ENCODE peak calls at places on chromosome 4, in six cellular contexts. One of them, this sample, is unnamed.

GRCh38 chr4:44927361-44928061 is 201.2 kb upstream of the GNPDA2 start:
- DNase-seq in breast epithelium: no peak
- DNase-seq in mucosa of descending colon: no peak
- DNase-seq in CD8-positive, alpha-beta T cell: no peak
- DNase-seq in K562: peak
- DNase-seq in tibial artery: no peak
- DNase-seq in this sample: no peak

GRCh38 chr4:3118281-3118680 is 43.8 kb downstream of the HTT start:
- DNase-seq in breast epithelium: no peak
- DNase-seq in tibial artery: no peak
- DNase-seq in mucosa of descending colon: no peak
- DNase-seq in CD8-positive, alpha-beta T cell: no peak
- DNase-seq in K562: no peak
- DNase-seq in this sample: no peak

GRCh38 chr4:189092596-189092995 is 848.1 kb upstream of the FRG1 start:
- DNase-seq in CD8-positive, alpha-beta T cell: no peak
- DNase-seq in breast epithelium: no peak
- DNase-seq in K562: no peak
- DNase-seq in tibial artery: no peak
- DNase-seq in mucosa of descending colon: no peak
- DNase-seq in this sample: no peak

GRCh38 chr4:170122252-170122651 is 32.5 kb upstream of the AADAT start:
- DNase-seq in mucosa of descending colon: no peak
- DNase-seq in tibial artery: no peak
- DNase-seq in breast epithelium: no peak
- DNase-seq in K562: no peak
- DNase-seq in CD8-positive, alpha-beta T cell: no peak
- DNase-seq in this sample: no peak

GRCh38 chr4:98780926-98781325 is 122.5 kb upstream of the TSPAN5 start:
- DNase-seq in CD8-positive, alpha-beta T cell: no peak
- DNase-seq in breast epithelium: no peak
- DNase-seq in mucosa of descending colon: no peak
- DNase-seq in tibial artery: no peak
- DNase-seq in K562: no peak
- DNase-seq in this sample: no peak

GRCh38 chr4:4362991-4363697 is 23.8 kb upstream of the NSG1 start:
- DNase-seq in K562: no peak
- DNase-seq in tibial artery: no peak
- DNase-seq in mucosa of descending colon: no peak
- DNase-seq in CD8-positive, alpha-beta T cell: no peak
- DNase-seq in breast epithelium: no peak
- DNase-seq in this sample: no peak

GRCh38 chr4:184653650-184654049 is 4.1 kb downstream of the PRIMPOL start:
- DNase-seq in breast epithelium: no peak
- DNase-seq in CD8-positive, alpha-beta T cell: no peak
- DNase-seq in K562: no peak
- DNase-seq in tibial artery: no peak
- DNase-seq in mucosa of descending colon: no peak
- DNase-seq in this sample: no peak

GRCh38 chr4:2248821-2249261 is 6.9 kb upstream of the HAUS3 start:
- DNase-seq in tibial artery: no peak
- DNase-seq in mucosa of descending colon: no peak
- DNase-seq in K562: no peak
- DNase-seq in breast epithelium: no peak
- DNase-seq in CD8-positive, alpha-beta T cell: peak
- DNase-seq in this sample: peak

GRCh38 chr4:48340276-48340904 is 939 bp upstream of the SLAIN2 start:
- DNase-seq in mucosa of descending colon: peak
- DNase-seq in tibial artery: no peak
- DNase-seq in CD8-positive, alpha-beta T cell: peak
- DNase-seq in breast epithelium: no peak
- DNase-seq in K562: peak
- DNase-seq in this sample: no peak

GRCh38 chr4:48538358-48538757 is 48.3 kb downstream of the ZAR1 start:
- DNase-seq in mucosa of descending colon: no peak
- DNase-seq in K562: no peak
- DNase-seq in breast epithelium: no peak
- DNase-seq in CD8-positive, alpha-beta T cell: no peak
- DNase-seq in tibial artery: no peak
- DNase-seq in this sample: no peak

GRCh38 chr4:3257691-3258482 is 8.9 kb downstream of the MSANTD1 start:
- DNase-seq in breast epithelium: peak
- DNase-seq in tibial artery: no peak
- DNase-seq in CD8-positive, alpha-beta T cell: no peak
- DNase-seq in mucosa of descending colon: no peak
- DNase-seq in K562: no peak
- DNase-seq in this sample: no peak

GRCh38 chr4:151415978-151416377 is 7.0 kb downstream of the FHIP1A start:
- DNase-seq in K562: no peak
- DNase-seq in mucosa of descending colon: no peak
- DNase-seq in tibial artery: no peak
- DNase-seq in breast epithelium: no peak
- DNase-seq in CD8-positive, alpha-beta T cell: no peak
- DNase-seq in this sample: no peak

GRCh38 chr4:165926307-165926706 is 53.3 kb downstream of the TLL1 start:
- DNase-seq in tibial artery: no peak
- DNase-seq in CD8-positive, alpha-beta T cell: no peak
- DNase-seq in breast epithelium: no peak
- DNase-seq in mucosa of descending colon: no peak
- DNase-seq in K562: no peak
- DNase-seq in this sample: no peak

GRCh38 chr4:89299153-89299789 is 8.3 kb downstream of the GPRIN3 start:
- DNase-seq in CD8-positive, alpha-beta T cell: no peak
- DNase-seq in mucosa of descending colon: no peak
- DNase-seq in K562: no peak
- DNase-seq in breast epithelium: no peak
- DNase-seq in tibial artery: no peak
- DNase-seq in this sample: no peak

GRCh38 chr4:1082215-1083182 is 30.9 kb downstream of the RNF212 start:
- DNase-seq in K562: no peak
- DNase-seq in tibial artery: peak
- DNase-seq in CD8-positive, alpha-beta T cell: no peak
- DNase-seq in mucosa of descending colon: peak
- DNase-seq in breast epithelium: peak
- DNase-seq in this sample: no peak

GRCh38 chr4:89788243-89789072 is 48.5 kb downstream of the SNCA start:
- DNase-seq in K562: no peak
- DNase-seq in tibial artery: no peak
- DNase-seq in CD8-positive, alpha-beta T cell: no peak
- DNase-seq in breast epithelium: no peak
- DNase-seq in mucosa of descending colon: no peak
- DNase-seq in this sample: no peak

GRCh38 chr4:154551872-154552686 is 1.9 kb upstream of the PLRG1 start:
- DNase-seq in K562: peak
- DNase-seq in mucosa of descending colon: peak
- DNase-seq in CD8-positive, alpha-beta T cell: peak
- DNase-seq in breast epithelium: peak
- DNase-seq in tibial artery: peak
- DNase-seq in this sample: peak

GRCh38 chr4:114077610-114078009 is 98.2 kb upstream of the ARSJ start:
- DNase-seq in breast epithelium: no peak
- DNase-seq in CD8-positive, alpha-beta T cell: no peak
- DNase-seq in K562: no peak
- DNase-seq in mucosa of descending colon: no peak
- DNase-seq in tibial artery: no peak
- DNase-seq in this sample: no peak

DNA sequence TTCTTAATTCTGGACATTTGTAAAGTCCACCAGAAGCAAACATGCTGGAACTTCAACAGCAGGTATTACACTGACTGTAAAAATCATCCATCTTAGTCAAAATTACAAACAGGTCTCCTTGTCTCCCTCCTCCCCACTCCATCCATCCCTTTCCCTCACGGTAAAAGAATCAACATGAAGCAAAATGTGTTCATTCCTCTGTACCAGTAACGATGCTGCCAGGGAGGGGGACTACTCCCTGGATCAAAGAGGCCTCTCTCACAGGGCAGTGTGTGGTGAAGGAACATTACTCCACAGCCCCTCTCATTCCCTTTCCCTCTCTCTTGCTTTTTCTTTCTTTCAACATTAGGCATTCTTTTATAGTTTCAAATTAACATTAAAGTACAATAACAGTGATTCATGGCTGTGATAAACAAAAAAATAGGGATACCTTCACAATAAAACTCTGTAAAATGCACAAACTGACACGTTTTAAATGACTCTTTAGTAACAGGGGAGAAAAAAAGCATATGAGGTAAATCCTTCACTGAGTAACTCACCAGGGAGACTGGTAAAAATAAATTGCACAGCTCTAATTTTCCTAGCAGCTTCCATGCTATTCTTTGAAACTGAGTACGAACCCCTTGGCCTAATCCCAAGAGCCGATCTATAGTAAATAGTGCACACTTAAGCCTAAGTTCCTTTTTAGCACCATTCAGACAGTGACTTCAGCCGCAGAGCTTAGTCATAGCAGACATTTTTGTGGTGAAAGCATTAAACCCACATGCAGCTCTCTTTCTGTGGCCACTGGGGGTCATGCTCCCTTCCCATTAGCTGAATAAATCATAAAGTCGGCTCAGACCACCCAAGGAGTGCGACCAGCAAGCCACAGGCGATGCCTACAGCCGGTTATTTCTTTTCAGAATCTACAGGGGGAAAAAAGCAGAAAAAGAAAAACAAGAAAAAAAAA is 215.6 kb upstream of the GYPA start:
- DNase-seq in tibial artery: no peak
- DNase-seq in K562: no peak
- DNase-seq in CD8-positive, alpha-beta T cell: no peak
- DNase-seq in mucosa of descending colon: peak
- DNase-seq in breast epithelium: no peak
- DNase-seq in this sample: peak
- TF ChIP-seq CTCF in tibial artery: no peak
- TF ChIP-seq CTCF in K562: no peak
- TF ChIP-seq CTCF in CD8-positive, alpha-beta T cell: no peak
- TF ChIP-seq CTCF in mucosa of descending colon: no peak
- TF ChIP-seq CTCF in breast epithelium: no peak
- TF ChIP-seq CTCF in this sample: no peak

GRCh38 chr4:24003476-24003875 is 113.6 kb upstream of the PPARGC1A start:
- DNase-seq in tibial artery: no peak
- DNase-seq in K562: no peak
- DNase-seq in mucosa of descending colon: no peak
- DNase-seq in breast epithelium: no peak
- DNase-seq in CD8-positive, alpha-beta T cell: no peak
- DNase-seq in this sample: no peak
- TF ChIP-seq CTCF in tibial artery: no peak
- TF ChIP-seq CTCF in K562: no peak
- TF ChIP-seq CTCF in mucosa of descending colon: no peak
- TF ChIP-seq CTCF in breast epithelium: no peak
- TF ChIP-seq CTCF in CD8-positive, alpha-beta T cell: no peak
- TF ChIP-seq CTCF in this sample: no peak

GRCh38 chr4:40228497-40229365 is 31.9 kb downstream of the RHOH start:
- DNase-seq in K562: peak
- DNase-seq in CD8-positive, alpha-beta T cell: no peak
- DNase-seq in tibial artery: no peak
- DNase-seq in mucosa of descending colon: no peak
- DNase-seq in breast epithelium: no peak
- DNase-seq in this sample: peak
- TF ChIP-seq CTCF in K562: peak
- TF ChIP-seq CTCF in CD8-positive, alpha-beta T cell: peak
- TF ChIP-seq CTCF in tibial artery: peak
- TF ChIP-seq CTCF in mucosa of descending colon: no peak
- TF ChIP-seq CTCF in breast epithelium: no peak
- TF ChIP-seq CTCF in this sample: peak

DNA sequence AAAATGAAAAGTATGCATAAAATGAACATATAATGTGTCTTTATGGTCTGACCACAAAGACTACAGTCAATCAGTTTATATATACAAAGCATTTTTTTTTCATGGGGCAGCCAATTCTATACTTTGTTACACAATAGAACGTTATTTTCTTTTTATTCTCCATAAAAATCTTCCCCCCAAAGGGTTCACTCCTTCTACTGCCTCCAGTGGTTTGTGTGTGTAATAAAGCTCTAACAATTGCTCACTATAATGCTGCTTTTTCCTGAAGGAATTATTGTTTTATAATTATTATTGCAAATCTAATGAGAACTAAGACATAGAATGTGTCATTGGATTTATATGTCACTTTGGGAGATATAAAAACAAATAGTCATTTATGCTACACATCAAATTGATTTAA is 664.1 kb upstream of the PABPC4L start:
- DNase-seq in tibial artery: no peak
- DNase-seq in mucosa of descending colon: no peak
- DNase-seq in CD8-positive, alpha-beta T cell: no peak
- DNase-seq in K562: no peak
- DNase-seq in breast epithelium: no peak
- DNase-seq in this sample: no peak
- TF ChIP-seq CTCF in tibial artery: no peak
- TF ChIP-seq CTCF in mucosa of descending colon: no peak
- TF ChIP-seq CTCF in CD8-positive, alpha-beta T cell: no peak
- TF ChIP-seq CTCF in K562: no peak
- TF ChIP-seq CTCF in breast epithelium: no peak
- TF ChIP-seq CTCF in this sample: no peak

GRCh38 chr4:18568600-18568999 is 547.0 kb upstream of the LCORL start:
- DNase-seq in K562: no peak
- DNase-seq in tibial artery: no peak
- DNase-seq in CD8-positive, alpha-beta T cell: no peak
- DNase-seq in breast epithelium: no peak
- DNase-seq in mucosa of descending colon: no peak
- DNase-seq in this sample: no peak
- TF ChIP-seq CTCF in K562: no peak
- TF ChIP-seq CTCF in tibial artery: no peak
- TF ChIP-seq CTCF in CD8-positive, alpha-beta T cell: no peak
- TF ChIP-seq CTCF in breast epithelium: no peak
- TF ChIP-seq CTCF in mucosa of descending colon: no peak
- TF ChIP-seq CTCF in this sample: no peak

GRCh38 chr4:7922466-7922865 is 17.2 kb downstream of the AFAP1 start:
- DNase-seq in breast epithelium: no peak
- DNase-seq in tibial artery: no peak
- DNase-seq in CD8-positive, alpha-beta T cell: no peak
- DNase-seq in mucosa of descending colon: no peak
- DNase-seq in K562: no peak
- DNase-seq in this sample: no peak

GRCh38 chr4:7918981-7919380 is 20.7 kb downstream of the AFAP1 start:
- DNase-seq in mucosa of descending colon: no peak
- DNase-seq in breast epithelium: no peak
- DNase-seq in CD8-positive, alpha-beta T cell: no peak
- DNase-seq in K562: no peak
- DNase-seq in tibial artery: no peak
- DNase-seq in this sample: no peak

GRCh38 chr4:7912826-7913225 is 26.8 kb downstream of the AFAP1 start:
- DNase-seq in mucosa of descending colon: no peak
- DNase-seq in CD8-positive, alpha-beta T cell: no peak
- DNase-seq in tibial artery: no peak
- DNase-seq in K562: no peak
- DNase-seq in breast epithelium: no peak
- DNase-seq in this sample: no peak

GRCh38 chr4:7915875-7916242 is 23.8 kb downstream of the AFAP1 start:
- DNase-seq in mucosa of descending colon: no peak
- DNase-seq in tibial artery: no peak
- DNase-seq in CD8-positive, alpha-beta T cell: no peak
- DNase-seq in breast epithelium: peak
- DNase-seq in K562: no peak
- DNase-seq in this sample: no peak

DNA sequence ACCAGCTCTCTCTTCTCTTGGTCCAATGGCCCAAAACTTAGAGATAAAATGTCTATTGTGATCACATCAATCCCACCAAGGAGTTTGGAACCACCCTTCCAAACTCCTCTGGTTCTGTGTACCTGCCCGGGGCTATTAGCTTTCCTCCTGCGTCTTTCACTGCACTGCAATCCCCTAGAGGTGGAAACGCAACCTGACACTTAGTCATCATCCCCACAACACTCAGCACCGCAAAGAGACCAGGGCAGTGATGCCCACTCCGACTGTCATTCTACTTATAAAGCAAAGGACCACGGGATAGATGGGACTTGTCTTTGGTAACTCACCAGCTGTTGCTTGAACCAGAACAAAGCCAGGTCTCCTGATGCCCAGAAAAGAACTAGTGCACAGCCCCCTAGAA is 22.0 kb downstream of the AFAP1 start:
- DNase-seq in K562: no peak
- DNase-seq in mucosa of descending colon: no peak
- DNase-seq in tibial artery: no peak
- DNase-seq in breast epithelium: no peak
- DNase-seq in CD8-positive, alpha-beta T cell: no peak
- DNase-seq in this sample: no peak
- TF ChIP-seq CTCF in K562: no peak
- TF ChIP-seq CTCF in mucosa of descending colon: no peak
- TF ChIP-seq CTCF in tibial artery: no peak
- TF ChIP-seq CTCF in breast epithelium: no peak
- TF ChIP-seq CTCF in CD8-positive, alpha-beta T cell: no peak
- TF ChIP-seq CTCF in this sample: no peak

This sample was measured in GM13976.